ENCODE peak calls at places on chromosomes 11 and 22, in four cellular contexts. T is cardiac fibroblast, F is left cardiac atrium, N is left colon. E is an unnamed sample.

GRCh38 chr11:48109046-48109666 is 107.5 kb upstream of the OR4B1 start:
- DNase-seq in N (no peak), T (peak), F (no peak), E (no peak)

GRCh38 chr11:82049199-82049598 is 684.5 kb downstream of the FAM181B start:
- DNase-seq in F (no peak), N (no peak), T (no peak), E (no peak)

GRCh38 chr11:16773981-16774710 is 35.7 kb downstream of the C11orf58 start:
- DNase-seq in N (no peak), F (no peak), T (no peak), E (no peak)

GRCh38 chr22:23684561-23685031 is 6.2 kb upstream of the RGL4 start:
- DNase-seq in N (no peak), F (no peak), T (peak), E (peak)

GRCh38 chr11:64371201-64371600 is 12.2 kb downstream of the RPS6KA4 start:
- DNase-seq in N (no peak), F (no peak), T (no peak), E (no peak)

GRCh38 chr11:111320728-111321568 is 22.6 kb downstream of the POU2AF3 start:
- DNase-seq in T (no peak), F (no peak), N (no peak), E (peak)

GRCh38 chr22:42344391-42344861 is 74.0 kb upstream of the TCF20 start:
- DNase-seq in T (peak), N (no peak), F (peak), E (peak)

GRCh38 chr11:94563176-94563847 is 3.9 kb upstream of the PIWIL4 start:
- DNase-seq in T (peak), F (no peak), N (no peak), E (no peak)

GRCh38 chr11:63592975-63593395 is 21.2 kb downstream of the PLAAT3 start:
- DNase-seq in N (no peak), T (peak), F (no peak), E (no peak)

GRCh38 chr11:130369141-130369691 is 54.5 kb upstream of the ZBTB44 start:
- DNase-seq in T (no peak), F (no peak), N (no peak), E (no peak)

GRCh38 chr22:17845790-17846189 is 71.5 kb upstream of the BID start:
- DNase-seq in T (no peak), N (no peak), F (no peak), E (no peak)

GRCh38 chr11:105489431-105489830 is 120.4 kb upstream of the GRIA4 start:
- DNase-seq in N (no peak), T (peak), F (no peak), E (no peak)

GRCh38 chr22:46626356-46626755 is 6.2 kb downstream of the GRAMD4 start:
- DNase-seq in F (no peak), N (no peak), T (no peak), E (no peak)

GRCh38 chr11:13261600-13262061 is 16.0 kb upstream of the BMAL1 start:
- DNase-seq in N (no peak), F (no peak), T (peak), E (no peak)

GRCh38 chr11:122584670-122585069 is 70.9 kb upstream of the UBASH3B start:
- DNase-seq in T (no peak), F (no peak), N (no peak), E (no peak)

GRCh38 chr11:65806972-65807371 is 20.1 kb downstream of the OVOL1 start:
- DNase-seq in N (no peak), F (no peak), T (no peak), E (no peak)

GRCh38 chr11:63998558-63999348 is 12.5 kb downstream of the OTUB1 start:
- DNase-seq in F (no peak), T (no peak), N (no peak), E (peak)

GRCh38 chr11:86743223-86744118 is 56.9 kb upstream of the PRSS23 start:
- DNase-seq in T (peak), N (no peak), F (peak), E (peak)

GRCh38 chr11:44791546-44791945 is 64.8 kb downstream of the TSPAN18 start:
- DNase-seq in F (no peak), N (no peak), T (no peak), E (no peak)

GRCh38 chr11:64684357-64684756 is 38.6 kb downstream of the NRXN2 start:
- DNase-seq in N (no peak), F (no peak), T (no peak), E (no peak)

GRCh38 chr22:47219789-47220188 is 457.3 kb downstream of the TBC1D22A start:
- DNase-seq in N (no peak), T (no peak), F (no peak), E (no peak)

GRCh38 chr22:44891791-44892190 is 118.0 kb downstream of the PHF21B start:
- DNase-seq in F (no peak), T (no peak), N (no peak), E (no peak)

GRCh38 chr11:47724041-47724729 is 9.0 kb upstream of the AGBL2 start:
- DNase-seq in F (peak), N (peak), T (peak), E (no peak)

GRCh38 chr11:12692238-12693074 is 18.2 kb downstream of the TEAD1 start:
- DNase-seq in N (peak), F (peak), T (peak), E (peak)

GRCh38 chr11:88300888-88301477 is 36.6 kb downstream of the CTSC start:
- DNase-seq in T (peak), F (no peak), N (no peak), E (no peak)

E was measured in stomach.